ENCODE peak calls at places on chromosomes 2 and 18, in nine cellular contexts. One of them, this sample, is unnamed.

GRCh38 chr2:189300917-189301316 is 121.4 kb upstream of the COL5A2 start:
- DNase-seq in lower lobe of right lung: no peak
- DNase-seq in tibial artery: no peak
- DNase-seq in choroid plexus epithelial cell: no peak
- DNase-seq in HFF-Myc: no peak
- DNase-seq in psoas muscle: no peak
- DNase-seq in astrocyte of the cerebellum: no peak
- DNase-seq in H1: no peak
- DNase-seq in body of pancreas: no peak
- DNase-seq in this sample: no peak

GRCh38 chr18:63917831-63918230 is 10.1 kb downstream of the SERPINB10 start:
- DNase-seq in HFF-Myc: no peak
- DNase-seq in tibial artery: no peak
- DNase-seq in lower lobe of right lung: no peak
- DNase-seq in H1: no peak
- DNase-seq in psoas muscle: no peak
- DNase-seq in body of pancreas: no peak
- DNase-seq in astrocyte of the cerebellum: no peak
- DNase-seq in choroid plexus epithelial cell: no peak
- DNase-seq in this sample: peak; percentile 34

GRCh38 chr18:9475643-9476580 is 599 bp downstream of the RALBP1 start:
- DNase-seq in choroid plexus epithelial cell: peak; percentile 49
- DNase-seq in H1: no peak
- DNase-seq in lower lobe of right lung: no peak
- DNase-seq in tibial artery: no peak
- DNase-seq in body of pancreas: peak; percentile 16
- DNase-seq in psoas muscle: no peak
- DNase-seq in astrocyte of the cerebellum: no peak
- DNase-seq in HFF-Myc: no peak
- DNase-seq in this sample: peak; percentile 55

GRCh38 chr2:155810411-155810810 is 522.1 kb downstream of the NR4A2 start:
- DNase-seq in choroid plexus epithelial cell: no peak
- DNase-seq in HFF-Myc: no peak
- DNase-seq in astrocyte of the cerebellum: no peak
- DNase-seq in lower lobe of right lung: no peak
- DNase-seq in body of pancreas: no peak
- DNase-seq in H1: no peak
- DNase-seq in psoas muscle: no peak
- DNase-seq in tibial artery: no peak
- DNase-seq in this sample: no peak

GRCh38 chr2:129233166-129233565 is 746.3 kb upstream of the RAB6C start:
- DNase-seq in lower lobe of right lung: no peak
- DNase-seq in astrocyte of the cerebellum: no peak
- DNase-seq in choroid plexus epithelial cell: no peak
- DNase-seq in HFF-Myc: no peak
- DNase-seq in H1: no peak
- DNase-seq in psoas muscle: no peak
- DNase-seq in tibial artery: no peak
- DNase-seq in body of pancreas: no peak
- DNase-seq in this sample: no peak

GRCh38 chr2:102698369-102699111 is 63.3 kb upstream of the TMEM182 start:
- DNase-seq in astrocyte of the cerebellum: no peak
- DNase-seq in HFF-Myc: no peak
- DNase-seq in psoas muscle: peak; percentile 18
- DNase-seq in choroid plexus epithelial cell: no peak
- DNase-seq in body of pancreas: no peak
- DNase-seq in lower lobe of right lung: no peak
- DNase-seq in H1: no peak
- DNase-seq in tibial artery: no peak
- DNase-seq in this sample: no peak

GRCh38 chr2:49770919-49771318 is 616.6 kb upstream of the FSHR start:
- DNase-seq in H1: peak; percentile 87
- DNase-seq in tibial artery: no peak
- DNase-seq in HFF-Myc: no peak
- DNase-seq in choroid plexus epithelial cell: no peak
- DNase-seq in lower lobe of right lung: no peak
- DNase-seq in psoas muscle: no peak
- DNase-seq in astrocyte of the cerebellum: peak; percentile 18
- DNase-seq in body of pancreas: peak; percentile 77
- DNase-seq in this sample: no peak

GRCh38 chr2:231000211-231000904 is 4.4 kb downstream of the SPATA3 start:
- DNase-seq in body of pancreas: peak; percentile 47
- DNase-seq in choroid plexus epithelial cell: no peak
- DNase-seq in HFF-Myc: no peak
- DNase-seq in lower lobe of right lung: no peak
- DNase-seq in H1: peak; percentile 70
- DNase-seq in tibial artery: no peak
- DNase-seq in psoas muscle: no peak
- DNase-seq in astrocyte of the cerebellum: no peak
- DNase-seq in this sample: no peak

GRCh38 chr2:170086117-170086688 is 91.7 kb upstream of the MYO3B start:
- DNase-seq in tibial artery: no peak
- DNase-seq in lower lobe of right lung: no peak
- DNase-seq in psoas muscle: no peak
- DNase-seq in astrocyte of the cerebellum: no peak
- DNase-seq in choroid plexus epithelial cell: no peak
- DNase-seq in HFF-Myc: no peak
- DNase-seq in H1: no peak
- DNase-seq in body of pancreas: no peak
- DNase-seq in this sample: no peak

GRCh38 chr2:138949517-138949916 is 169.3 kb upstream of the NXPH2 start:
- DNase-seq in HFF-Myc: no peak
- DNase-seq in psoas muscle: no peak
- DNase-seq in body of pancreas: no peak
- DNase-seq in tibial artery: no peak
- DNase-seq in lower lobe of right lung: no peak
- DNase-seq in choroid plexus epithelial cell: no peak
- DNase-seq in astrocyte of the cerebellum: no peak
- DNase-seq in H1: no peak
- DNase-seq in this sample: no peak

GRCh38 chr2:40721595-40721994 is 269.7 kb upstream of the SLC8A1 start:
- DNase-seq in HFF-Myc: peak; percentile 9
- DNase-seq in H1: no peak
- DNase-seq in body of pancreas: no peak
- DNase-seq in tibial artery: no peak
- DNase-seq in choroid plexus epithelial cell: no peak
- DNase-seq in lower lobe of right lung: no peak
- DNase-seq in astrocyte of the cerebellum: no peak
- DNase-seq in psoas muscle: no peak
- DNase-seq in this sample: no peak

GRCh38 chr18:39184176-39184575 is 1618.6 kb upstream of the CELF4 start:
- DNase-seq in body of pancreas: no peak
- DNase-seq in HFF-Myc: no peak
- DNase-seq in lower lobe of right lung: no peak
- DNase-seq in tibial artery: no peak
- DNase-seq in H1: no peak
- DNase-seq in choroid plexus epithelial cell: no peak
- DNase-seq in psoas muscle: no peak
- DNase-seq in astrocyte of the cerebellum: no peak
- DNase-seq in this sample: no peak

GRCh38 chr2:69211686-69212085 is 175.3 kb downstream of the GFPT1 start:
- DNase-seq in tibial artery: no peak
- DNase-seq in psoas muscle: no peak
- DNase-seq in body of pancreas: no peak
- DNase-seq in astrocyte of the cerebellum: no peak
- DNase-seq in choroid plexus epithelial cell: no peak
- DNase-seq in lower lobe of right lung: no peak
- DNase-seq in HFF-Myc: no peak
- DNase-seq in H1: no peak
- DNase-seq in this sample: no peak

GRCh38 chr18:23033079-23033478 is 100.0 kb downstream of the RBBP8 start:
- DNase-seq in psoas muscle: no peak
- DNase-seq in astrocyte of the cerebellum: no peak
- DNase-seq in lower lobe of right lung: no peak
- DNase-seq in H1: no peak
- DNase-seq in body of pancreas: no peak
- DNase-seq in HFF-Myc: no peak
- DNase-seq in tibial artery: no peak
- DNase-seq in choroid plexus epithelial cell: no peak
- DNase-seq in this sample: no peak

GRCh38 chr2:82316573-82317371 is 2012.2 kb upstream of the LRRTM1 start:
- DNase-seq in tibial artery: no peak
- DNase-seq in choroid plexus epithelial cell: no peak
- DNase-seq in HFF-Myc: no peak
- DNase-seq in psoas muscle: no peak
- DNase-seq in astrocyte of the cerebellum: no peak
- DNase-seq in H1: no peak
- DNase-seq in body of pancreas: peak; percentile 18
- DNase-seq in lower lobe of right lung: no peak
- DNase-seq in this sample: no peak

GRCh38 chr2:127134235-127134634 is 27.3 kb upstream of the BIN1 start:
- DNase-seq in H1: no peak
- DNase-seq in body of pancreas: no peak
- DNase-seq in HFF-Myc: no peak
- DNase-seq in astrocyte of the cerebellum: no peak
- DNase-seq in choroid plexus epithelial cell: no peak
- DNase-seq in tibial artery: no peak
- DNase-seq in lower lobe of right lung: no peak
- DNase-seq in psoas muscle: no peak
- DNase-seq in this sample: peak; percentile 21

GRCh38 chr2:119528036-119528435 is 3.8 kb upstream of the SCTR start:
- DNase-seq in body of pancreas: no peak
- DNase-seq in H1: no peak
- DNase-seq in HFF-Myc: no peak
- DNase-seq in tibial artery: no peak
- DNase-seq in astrocyte of the cerebellum: no peak
- DNase-seq in lower lobe of right lung: no peak
- DNase-seq in psoas muscle: no peak
- DNase-seq in choroid plexus epithelial cell: no peak
- DNase-seq in this sample: no peak

GRCh38 chr2:174607989-174608865 is 10.6 kb upstream of the WIPF1 start:
- DNase-seq in choroid plexus epithelial cell: no peak
- DNase-seq in H1: no peak
- DNase-seq in body of pancreas: no peak
- DNase-seq in lower lobe of right lung: no peak
- DNase-seq in tibial artery: no peak
- DNase-seq in HFF-Myc: no peak
- DNase-seq in astrocyte of the cerebellum: no peak
- DNase-seq in psoas muscle: no peak
- DNase-seq in this sample: no peak

GRCh38 chr2:223760838-223761502 is 76.4 kb downstream of the AP1S3 start:
- DNase-seq in H1: no peak
- DNase-seq in HFF-Myc: peak; percentile 54
- DNase-seq in body of pancreas: peak; percentile 13
- DNase-seq in lower lobe of right lung: no peak
- DNase-seq in astrocyte of the cerebellum: peak; percentile 47
- DNase-seq in psoas muscle: no peak
- DNase-seq in tibial artery: no peak
- DNase-seq in choroid plexus epithelial cell: peak; percentile 61
- DNase-seq in this sample: peak; percentile 74
- TF ChIP-seq CTCF in H1: peak; percentile 27
- TF ChIP-seq CTCF in HFF-Myc: peak; percentile 15
- TF ChIP-seq CTCF in body of pancreas: no peak
- TF ChIP-seq CTCF in lower lobe of right lung: no peak
- TF ChIP-seq CTCF in astrocyte of the cerebellum: peak; percentile 34
- TF ChIP-seq CTCF in psoas muscle: no peak
- TF ChIP-seq CTCF in tibial artery: no peak
- TF ChIP-seq CTCF in choroid plexus epithelial cell: peak; percentile 42
- TF ChIP-seq CTCF in this sample: peak; percentile 25

DNA sequence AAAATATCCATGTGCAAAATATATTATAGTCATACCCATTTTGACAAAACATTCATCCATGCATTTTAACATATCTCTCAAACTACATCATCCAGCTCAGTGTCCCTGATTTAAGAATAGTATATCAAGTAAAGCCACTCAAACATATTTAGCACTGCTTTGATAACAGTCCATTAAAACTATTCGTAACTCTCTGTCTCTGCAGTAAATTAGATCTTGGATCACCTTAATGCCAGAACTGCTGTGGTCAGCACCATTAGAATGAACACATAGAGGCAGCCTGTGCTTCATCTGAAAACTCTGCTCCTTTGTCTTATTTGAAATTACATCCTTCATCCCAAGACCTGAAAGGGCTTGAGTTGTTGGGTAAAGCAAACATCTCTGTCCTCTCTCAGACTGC is 234.0 kb downstream of the MBD2 start:
- DNase-seq in choroid plexus epithelial cell: no peak
- DNase-seq in astrocyte of the cerebellum: no peak
- DNase-seq in tibial artery: no peak
- DNase-seq in H1: no peak
- DNase-seq in lower lobe of right lung: no peak
- DNase-seq in body of pancreas: no peak
- DNase-seq in HFF-Myc: no peak
- DNase-seq in psoas muscle: no peak
- DNase-seq in this sample: no peak
- H3K4me3 ChIP-seq in choroid plexus epithelial cell: no peak overlapping the region
- H3K4me3 ChIP-seq in astrocyte of the cerebellum: no peak overlapping the region
- H3K4me3 ChIP-seq in tibial artery: no peak overlapping the region
- H3K4me3 ChIP-seq in H1: no peak overlapping the region
- H3K4me3 ChIP-seq in lower lobe of right lung: no peak overlapping the region
- H3K4me3 ChIP-seq in body of pancreas: no peak overlapping the region
- H3K4me3 ChIP-seq in HFF-Myc: no peak overlapping the region
- H3K4me3 ChIP-seq in psoas muscle: no peak overlapping the region
- H3K4me3 ChIP-seq in this sample: no peak overlapping the region

DNA sequence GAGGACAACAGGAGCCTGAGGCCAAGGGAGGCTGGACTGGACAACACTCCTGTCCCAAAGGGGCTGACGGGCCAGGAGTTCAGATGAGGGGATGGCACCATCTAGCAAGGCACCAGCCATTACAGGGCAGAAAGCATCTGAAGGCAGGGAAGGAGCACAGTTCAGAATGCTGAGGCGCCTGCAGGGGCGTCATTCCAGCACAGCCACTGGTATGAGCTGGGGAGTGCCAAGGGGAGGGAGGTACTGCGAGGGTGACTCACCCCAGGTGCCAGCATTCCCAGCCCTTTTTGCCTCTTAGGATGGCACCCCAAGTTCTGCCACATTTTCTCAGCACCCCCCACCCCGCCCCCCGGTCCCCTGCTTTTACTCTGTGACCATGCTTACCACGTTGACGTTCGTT is 129.8 kb upstream of the EPAS1 start:
- DNase-seq in astrocyte of the cerebellum: no peak
- DNase-seq in choroid plexus epithelial cell: no peak
- DNase-seq in body of pancreas: no peak
- DNase-seq in psoas muscle: no peak
- DNase-seq in HFF-Myc: no peak
- DNase-seq in H1: no peak
- DNase-seq in tibial artery: no peak
- DNase-seq in lower lobe of right lung: no peak
- DNase-seq in this sample: no peak
- TF ChIP-seq CTCF in astrocyte of the cerebellum: no peak
- TF ChIP-seq CTCF in choroid plexus epithelial cell: no peak
- TF ChIP-seq CTCF in body of pancreas: no peak
- TF ChIP-seq CTCF in psoas muscle: no peak
- TF ChIP-seq CTCF in HFF-Myc: no peak
- TF ChIP-seq CTCF in H1: no peak
- TF ChIP-seq CTCF in tibial artery: no peak
- TF ChIP-seq CTCF in lower lobe of right lung: no peak
- TF ChIP-seq CTCF in this sample: no peak

DNA sequence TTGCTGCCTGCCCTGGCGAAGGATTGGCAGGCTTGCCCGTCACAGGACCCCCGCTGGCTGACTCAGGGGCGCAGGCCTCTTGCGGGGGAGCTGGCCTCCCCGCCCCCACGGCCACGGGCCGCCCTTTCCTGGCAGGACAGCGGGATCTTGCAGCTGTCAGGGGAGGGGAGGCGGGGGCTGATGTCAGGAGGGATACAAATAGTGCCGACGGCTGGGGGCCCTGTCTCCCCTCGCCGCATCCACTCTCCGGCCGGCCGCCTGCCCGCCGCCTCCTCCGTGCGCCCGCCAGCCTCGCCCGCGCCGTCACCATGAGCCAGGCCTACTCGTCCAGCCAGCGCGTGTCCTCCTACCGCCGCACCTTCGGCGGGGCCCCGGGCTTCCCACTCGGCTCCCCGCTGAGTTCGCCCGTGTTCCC is at the start of gene DES:
- DNase-seq in lower lobe of right lung: no peak
- DNase-seq in astrocyte of the cerebellum: no peak
- DNase-seq in H1: no peak
- DNase-seq in body of pancreas: no peak
- DNase-seq in tibial artery: peak; percentile 84
- DNase-seq in psoas muscle: peak; percentile 84
- DNase-seq in choroid plexus epithelial cell: peak; percentile 15
- DNase-seq in HFF-Myc: no peak
- DNase-seq in this sample: no peak
- H3K4me3 ChIP-seq in lower lobe of right lung: peak within 1 kb of the TSS; percentile 34
- H3K4me3 ChIP-seq in astrocyte of the cerebellum: peak within 1 kb of the TSS; percentile 16
- H3K4me3 ChIP-seq in H1: peak within 1 kb of the TSS; percentile 2
- H3K4me3 ChIP-seq in body of pancreas: no peak within 1 kb of the TSS
- H3K4me3 ChIP-seq in tibial artery: peak within 1 kb of the TSS; percentile 61
- H3K4me3 ChIP-seq in psoas muscle: peak within 1 kb of the TSS; percentile 93
- H3K4me3 ChIP-seq in choroid plexus epithelial cell: peak within 1 kb of the TSS; percentile 34
- H3K4me3 ChIP-seq in HFF-Myc: no peak within 1 kb of the TSS
- H3K4me3 ChIP-seq in this sample: no peak within 1 kb of the TSS